ENCODE peak calls at places on chromosomes 5 and 9, in five cellular contexts. One of them, this sample, is unnamed.

GRCh38 chr5:3913264-3913663 is 317.6 kb downstream of the IRX1 start:
- DNase-seq in adrenal gland: no peak
- DNase-seq in RWPE1: no peak
- DNase-seq in psoas muscle: no peak
- DNase-seq in K562: no peak
- DNase-seq in this sample: no peak

GRCh38 chr5:160769264-160769663 is 82.7 kb downstream of the ATP10B start:
- DNase-seq in adrenal gland: no peak
- DNase-seq in RWPE1: no peak
- DNase-seq in psoas muscle: no peak
- DNase-seq in K562: no peak
- DNase-seq in this sample: no peak

GRCh38 chr9:134829356-134829937 is 51.2 kb upstream of the FCN2 start:
- DNase-seq in adrenal gland: no peak
- DNase-seq in RWPE1: no peak
- DNase-seq in psoas muscle: no peak
- DNase-seq in K562: no peak
- DNase-seq in this sample: no peak

GRCh38 chr9:137046094-137046787 is at the start of gene NPDC1:
- DNase-seq in adrenal gland: peak
- DNase-seq in RWPE1: peak
- DNase-seq in psoas muscle: peak
- DNase-seq in K562: peak
- DNase-seq in this sample: peak

GRCh38 chr5:164002214-164002613 is 496.8 kb downstream of the MAT2B start:
- DNase-seq in adrenal gland: no peak
- DNase-seq in RWPE1: peak
- DNase-seq in psoas muscle: no peak
- DNase-seq in K562: no peak
- DNase-seq in this sample: no peak

GRCh38 chr9:78054180-78054579 is 22.6 kb upstream of the GNAQ start:
- DNase-seq in adrenal gland: no peak
- DNase-seq in RWPE1: no peak
- DNase-seq in psoas muscle: no peak
- DNase-seq in K562: no peak
- DNase-seq in this sample: no peak

GRCh38 chr9:3954228-3954949 is 345.5 kb downstream of the GLIS3 start:
- DNase-seq in adrenal gland: no peak
- DNase-seq in RWPE1: no peak
- DNase-seq in psoas muscle: no peak
- DNase-seq in K562: no peak
- DNase-seq in this sample: no peak

GRCh38 chr5:119250946-119251901 is 104.6 kb upstream of the TNFAIP8 start:
- DNase-seq in adrenal gland: no peak
- DNase-seq in RWPE1: no peak
- DNase-seq in psoas muscle: no peak
- DNase-seq in K562: no peak
- DNase-seq in this sample: no peak

GRCh38 chr9:136854842-136855460 is 2.8 kb downstream of the MAMDC4 start:
- DNase-seq in adrenal gland: no peak
- DNase-seq in RWPE1: no peak
- DNase-seq in psoas muscle: no peak
- DNase-seq in K562: no peak
- DNase-seq in this sample: no peak

GRCh38 chr5:83125560-83125959 is 48.2 kb downstream of the XRCC4 start:
- DNase-seq in adrenal gland: no peak
- DNase-seq in RWPE1: no peak
- DNase-seq in psoas muscle: no peak
- DNase-seq in K562: no peak
- DNase-seq in this sample: no peak

GRCh38 chr9:135369401-135369800 is 110.2 kb upstream of the PPP1R26 start:
- DNase-seq in adrenal gland: no peak
- DNase-seq in RWPE1: peak
- DNase-seq in psoas muscle: no peak
- DNase-seq in K562: no peak
- DNase-seq in this sample: no peak

GRCh38 chr5:86766103-86766502 is 148.4 kb downstream of the COX7C start:
- DNase-seq in adrenal gland: no peak
- DNase-seq in RWPE1: no peak
- DNase-seq in psoas muscle: no peak
- DNase-seq in K562: no peak
- DNase-seq in this sample: no peak

GRCh38 chr9:133144887-133145466 is 18.7 kb downstream of the GBGT1 start:
- DNase-seq in adrenal gland: no peak
- DNase-seq in RWPE1: no peak
- DNase-seq in psoas muscle: no peak
- DNase-seq in K562: no peak
- DNase-seq in this sample: no peak

DNA sequence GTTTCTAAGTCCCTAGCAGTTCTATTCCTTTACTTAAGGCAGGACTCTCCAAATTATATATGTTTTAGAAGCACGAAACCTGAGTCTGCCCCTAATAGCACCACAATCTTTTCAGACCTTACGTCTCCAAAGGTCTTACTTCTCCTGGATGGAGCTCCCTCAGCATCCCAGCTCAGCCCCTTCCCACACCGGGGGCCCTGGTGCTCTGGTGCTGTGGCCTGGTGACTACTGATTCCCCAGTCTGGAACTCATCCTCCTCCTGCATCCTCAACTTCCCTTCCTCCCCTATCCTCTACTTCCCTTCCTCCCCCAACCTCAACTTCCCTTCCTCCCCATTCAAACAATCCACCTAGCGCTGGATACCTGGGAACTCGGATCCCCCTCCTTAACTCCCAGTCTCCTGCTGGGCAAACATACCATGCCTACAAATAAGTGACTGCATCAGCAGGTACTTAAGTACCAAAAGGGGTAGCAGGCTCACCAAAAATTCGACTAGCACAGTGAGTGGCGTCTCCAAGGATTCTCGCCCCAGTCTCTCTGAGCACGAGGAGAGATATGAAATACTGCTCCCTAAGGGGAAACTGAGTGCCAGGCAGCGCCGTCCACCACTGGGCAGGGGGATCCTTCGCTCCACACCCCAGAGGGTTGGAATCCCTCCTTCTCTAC is 848 bp downstream of the IGFBPL1 start:
- DNase-seq in adrenal gland: no peak
- DNase-seq in RWPE1: no peak
- DNase-seq in psoas muscle: no peak
- DNase-seq in K562: no peak
- DNase-seq in this sample: no peak
- H3K27ac ChIP-seq in adrenal gland: no peak
- H3K27ac ChIP-seq in RWPE1: no peak
- H3K27ac ChIP-seq in psoas muscle: no peak
- H3K27ac ChIP-seq in K562: no peak
- H3K27ac ChIP-seq in this sample: no peak

GRCh38 chr9:33164138-33164809 is 2.9 kb downstream of the B4GALT1 start:
- DNase-seq in adrenal gland: no peak
- DNase-seq in RWPE1: no peak
- DNase-seq in psoas muscle: no peak
- DNase-seq in K562: no peak
- DNase-seq in this sample: no peak

GRCh38 chr9:33165263-33166151 is 1.6 kb downstream of the B4GALT1 start:
- DNase-seq in adrenal gland: peak
- DNase-seq in RWPE1: peak
- DNase-seq in psoas muscle: no peak
- DNase-seq in K562: peak
- DNase-seq in this sample: no peak

GRCh38 chr9:33167084-33167948 is at the start of gene B4GALT1:
- DNase-seq in adrenal gland: peak
- DNase-seq in RWPE1: peak
- DNase-seq in psoas muscle: peak
- DNase-seq in K562: peak
- DNase-seq in this sample: peak

GRCh38 chr9:33167949-33168535 is 906 bp upstream of the B4GALT1 start:
- DNase-seq in adrenal gland: peak
- DNase-seq in RWPE1: no peak
- DNase-seq in psoas muscle: no peak
- DNase-seq in K562: no peak
- DNase-seq in this sample: no peak

DNA sequence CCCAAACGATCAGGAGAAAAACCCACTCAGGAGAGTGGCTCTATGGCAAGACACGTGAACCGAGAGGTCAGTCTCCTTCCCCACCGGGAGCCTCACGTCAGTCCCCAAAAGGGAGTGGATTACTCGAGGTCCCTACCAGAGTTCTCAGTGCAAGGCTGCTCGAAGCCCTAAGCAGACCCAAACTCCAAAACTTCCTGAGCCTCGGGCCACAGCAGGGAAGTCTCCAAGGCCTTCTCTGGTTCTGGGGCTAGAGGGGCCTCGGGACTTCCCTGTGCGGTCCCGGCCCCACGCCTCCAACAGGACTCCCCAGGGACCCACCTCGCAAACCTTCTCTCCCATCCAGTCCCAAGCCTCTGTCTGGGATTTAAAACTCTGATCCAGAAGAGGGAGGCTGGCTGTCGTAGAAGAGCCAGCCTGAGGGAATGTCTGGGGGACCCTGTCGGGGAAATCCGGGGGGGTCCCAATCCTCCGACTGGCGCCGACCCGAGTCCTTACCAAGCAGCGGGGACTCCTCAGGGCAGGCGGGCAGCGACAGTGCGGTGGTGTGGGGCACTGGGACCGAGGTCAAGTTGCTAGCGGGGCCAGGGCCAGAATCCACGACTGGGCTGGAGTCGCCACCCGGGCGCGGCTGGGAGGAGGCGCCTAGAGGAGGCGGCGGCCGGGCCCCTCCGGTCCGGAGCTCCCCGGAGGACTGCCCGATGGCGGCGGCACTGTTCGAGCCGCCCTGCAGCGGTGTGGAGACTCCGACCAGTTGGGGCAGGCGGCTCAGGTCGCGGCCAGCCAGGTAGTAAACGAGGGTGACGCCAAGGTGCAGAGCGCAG is 663 bp downstream of the B4GALT1 start:
- DNase-seq in adrenal gland: peak
- DNase-seq in RWPE1: no peak
- DNase-seq in psoas muscle: peak
- DNase-seq in K562: peak
- DNase-seq in this sample: peak
- H3K27ac ChIP-seq in adrenal gland: peak
- H3K27ac ChIP-seq in RWPE1: peak
- H3K27ac ChIP-seq in psoas muscle: peak
- H3K27ac ChIP-seq in K562: peak
- H3K27ac ChIP-seq in this sample: peak

GRCh38 chr5:80864706-80865435 is 95.3 kb upstream of the RASGRF2 start:
- DNase-seq in adrenal gland: no peak
- DNase-seq in RWPE1: no peak
- DNase-seq in psoas muscle: no peak
- DNase-seq in K562: no peak
- DNase-seq in this sample: no peak
- H3K27ac ChIP-seq in adrenal gland: no peak
- H3K27ac ChIP-seq in RWPE1: no peak
- H3K27ac ChIP-seq in psoas muscle: no peak
- H3K27ac ChIP-seq in K562: no peak
- H3K27ac ChIP-seq in this sample: no peak

DNA sequence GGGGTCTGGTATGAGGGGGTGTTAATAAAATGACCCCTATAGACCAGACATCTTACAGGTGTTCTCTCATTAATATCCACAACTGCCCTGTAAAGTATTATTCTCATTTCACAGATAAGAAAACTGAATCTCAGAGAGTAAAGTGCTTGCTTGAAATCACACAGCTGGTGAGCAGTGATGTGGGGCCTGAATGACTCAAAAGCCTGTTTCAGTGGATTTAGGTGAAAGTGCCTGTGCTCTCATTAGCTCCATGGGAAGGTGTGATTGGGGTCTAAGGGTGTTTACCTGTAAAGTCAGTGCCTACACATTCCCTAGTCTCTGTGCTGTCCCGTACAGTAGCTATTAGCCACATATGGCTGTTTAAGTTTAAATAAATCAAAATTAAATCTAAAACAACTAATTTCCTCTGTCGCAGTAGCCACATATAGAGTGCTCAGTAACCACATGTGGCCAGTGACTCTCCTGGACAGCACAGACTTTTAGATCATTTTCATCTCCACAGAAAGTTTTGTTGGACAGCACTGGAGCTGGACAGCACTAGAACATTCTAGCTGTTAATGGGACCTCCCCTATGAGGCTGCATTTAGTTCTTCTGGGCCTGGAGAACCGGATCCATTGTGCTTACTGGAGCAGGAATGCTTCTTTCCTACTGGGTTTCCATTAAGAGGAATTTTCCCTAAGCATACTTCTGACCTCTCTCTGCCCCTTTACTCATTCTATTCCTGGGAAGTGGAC is 52.5 kb upstream of the SEMA6A start:
- DNase-seq in adrenal gland: no peak
- DNase-seq in RWPE1: no peak
- DNase-seq in psoas muscle: no peak
- DNase-seq in K562: no peak
- DNase-seq in this sample: no peak
- H3K27ac ChIP-seq in adrenal gland: no peak
- H3K27ac ChIP-seq in RWPE1: no peak
- H3K27ac ChIP-seq in psoas muscle: peak
- H3K27ac ChIP-seq in K562: no peak
- H3K27ac ChIP-seq in this sample: peak

GRCh38 chr5:59553992-59554391 is 339.5 kb downstream of the PDE4D start:
- DNase-seq in adrenal gland: no peak
- DNase-seq in RWPE1: no peak
- DNase-seq in psoas muscle: no peak
- DNase-seq in K562: no peak
- DNase-seq in this sample: no peak

GRCh38 chr5:59547731-59548130 is 345.8 kb downstream of the PDE4D start:
- DNase-seq in adrenal gland: no peak
- DNase-seq in RWPE1: no peak
- DNase-seq in psoas muscle: no peak
- DNase-seq in K562: no peak
- DNase-seq in this sample: no peak

GRCh38 chr5:59543826-59544442 is 349.6 kb downstream of the PDE4D start:
- DNase-seq in adrenal gland: no peak
- DNase-seq in RWPE1: no peak
- DNase-seq in psoas muscle: peak
- DNase-seq in K562: no peak
- DNase-seq in this sample: no peak

GRCh38 chr5:59544573-59544972 is 349.0 kb downstream of the PDE4D start:
- DNase-seq in adrenal gland: no peak
- DNase-seq in RWPE1: no peak
- DNase-seq in psoas muscle: no peak
- DNase-seq in K562: no peak
- DNase-seq in this sample: no peak

DNA sequence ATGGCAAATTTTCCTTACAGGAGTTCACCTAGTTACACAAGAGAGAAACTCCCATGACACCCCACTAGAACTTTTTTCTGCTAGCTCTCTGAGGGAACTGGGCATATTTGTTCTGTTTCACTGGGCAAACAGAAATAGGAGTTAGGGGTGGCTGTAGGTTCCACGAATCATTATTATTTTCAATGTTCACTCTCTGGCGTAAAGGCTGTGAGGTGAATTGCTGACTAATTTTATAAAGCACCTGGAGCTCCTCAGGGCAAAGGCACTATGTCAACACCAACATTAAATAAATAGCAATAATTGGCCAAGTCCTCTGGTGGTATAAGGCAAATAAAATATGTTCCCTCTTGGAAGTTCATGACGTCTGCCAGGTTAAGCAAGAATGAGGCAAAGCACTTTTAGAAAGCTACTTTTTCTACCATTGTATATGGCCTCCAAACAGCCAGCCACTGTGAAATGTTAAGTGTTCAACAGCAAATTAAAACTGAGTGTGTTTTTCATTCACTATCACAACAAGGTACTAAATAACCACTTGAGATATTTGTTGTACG is 344.6 kb downstream of the PDE4D start:
- DNase-seq in adrenal gland: no peak
- DNase-seq in RWPE1: peak
- DNase-seq in psoas muscle: no peak
- DNase-seq in K562: no peak
- DNase-seq in this sample: no peak
- H3K27ac ChIP-seq in adrenal gland: no peak
- H3K27ac ChIP-seq in RWPE1: no peak
- H3K27ac ChIP-seq in psoas muscle: peak
- H3K27ac ChIP-seq in K562: no peak
- H3K27ac ChIP-seq in this sample: no peak